ENCODE peak calls at places on chromosomes 6 and 20, in seven cellular contexts. I, Q, T, B, H, N and E are unnamed samples.

GRCh38 chr6:111552999-111553398 is 52.7 kb downstream of the TRAF3IP2 start:
- DNase-seq in I (no peak), Q (no peak), T (no peak), B (peak; percentile 51), H (no peak), N (no peak), E (no peak)

GRCh38 chr6:7532232-7532631 is 9.2 kb upstream of the DSP start:
- DNase-seq in I (peak; percentile 86), Q (peak; percentile 64), T (no peak), B (peak; percentile 35), H (no peak), N (peak; percentile 70), E (no peak)

GRCh38 chr20:58984691-58985090 is 3.6 kb downstream of the NELFCD start:
- DNase-seq in I (no peak), Q (no peak), T (no peak), B (no peak), H (peak; percentile 9), N (no peak), E (no peak)

GRCh38 chr6:124197148-124197547 is 393.5 kb downstream of the NKAIN2 start:
- DNase-seq in I (no peak), Q (no peak), T (no peak), B (peak; percentile 43), H (no peak), N (no peak), E (no peak)

GRCh38 chr6:140816696-140817095 is 1316.0 kb upstream of the GJE1 start:
- DNase-seq in I (no peak), Q (no peak), T (no peak), B (peak; percentile 22), H (no peak), N (no peak), E (no peak)

GRCh38 chr6:39092124-39092523 is 22.9 kb downstream of the SAYSD1 start:
- DNase-seq in I (no peak), Q (no peak), T (no peak), B (peak; percentile 86), H (no peak), N (no peak), E (no peak)

GRCh38 chr6:50145125-50145524 is 95.4 kb upstream of the DEFB112 start:
- DNase-seq in I (no peak), Q (no peak), T (no peak), B (peak; percentile 15), H (no peak), N (no peak), E (peak; percentile 6)

GRCh38 chr6:5433324-5433723 is 172.0 kb downstream of the FARS2 start:
- DNase-seq in I (no peak), Q (no peak), T (no peak), B (no peak), H (no peak), N (no peak), E (no peak)

GRCh38 chr6:163291622-163292021 is 122.9 kb upstream of the QKI start:
- DNase-seq in I (no peak), Q (no peak), T (peak; percentile 84), B (no peak), H (no peak), N (no peak), E (no peak)

GRCh38 chr20:22684072-22684762 is 99.8 kb upstream of the FOXA2 start:
- DNase-seq in I (peak; percentile 54), Q (peak; percentile 86), T (peak; percentile 36), B (peak; percentile 86), H (peak; percentile 66), N (no peak), E (peak; percentile 41)

GRCh38 chr6:137261393-137262154 is 42.4 kb upstream of the IFNGR1 start:
- DNase-seq in I (peak; percentile 69), Q (peak; percentile 30), T (peak; percentile 48), B (no peak), H (no peak), N (no peak), E (no peak)

GRCh38 chr6:117174835-117175360 is 90.5 kb upstream of the VGLL2 start:
- DNase-seq in I (peak; percentile 86), Q (no peak), T (no peak), B (no peak), H (no peak), N (no peak), E (no peak)

GRCh38 chr6:155436981-155437749 is 18.5 kb downstream of the NOX3 start:
- DNase-seq in I (no peak), Q (no peak), T (no peak), B (no peak), H (no peak), N (no peak), E (no peak)

GRCh38 chr20:3927486-3928291 is 38.5 kb downstream of the PANK2 start:
- DNase-seq in I (no peak), Q (peak; percentile 19), T (no peak), B (peak; percentile 64), H (no peak), N (peak; percentile 73), E (no peak)

GRCh38 chr6:10434235-10434634 is 19.4 kb upstream of the TFAP2A start:
- DNase-seq in I (peak; percentile 86), Q (no peak), T (peak; percentile 62), B (peak; percentile 54), H (no peak), N (no peak), E (peak; percentile 11)

GRCh38 chr6:164396071-164397047 is 913.0 kb downstream of the C6orf118 start:
- DNase-seq in I (no peak), Q (no peak), T (peak; percentile 28), B (no peak), H (no peak), N (no peak), E (no peak)
- H3K4me3 ChIP-seq in I (no peak overlapping the region), Q (no peak overlapping the region), T (no peak overlapping the region), B (no peak overlapping the region), H (peak overlapping the region; percentile 51), N (peak overlapping the region; percentile 12), E (no peak overlapping the region)

GRCh38 chr20:18058661-18059467 is 1.1 kb upstream of the OVOL2 start:
- DNase-seq in I (peak; percentile 32), Q (peak; percentile 47), T (no peak), B (peak; percentile 81), H (no peak), N (peak; percentile 74), E (no peak)

GRCh38 chr20:18056174-18057105 is 1.3 kb downstream of the OVOL2 start:
- DNase-seq in I (peak; percentile 8), Q (peak; percentile 57), T (peak; percentile 1), B (peak; percentile 53), H (no peak), N (peak; percentile 76), E (no peak)

GRCh38 chr20:18057994-18058349 is 256 bp upstream of the OVOL2 start:
- DNase-seq in I (no peak), Q (no peak), T (no peak), B (no peak), H (no peak), N (no peak), E (no peak)

GRCh38 chr20:18055261-18055660 is 2.5 kb downstream of the OVOL2 start:
- DNase-seq in I (no peak), Q (no peak), T (no peak), B (peak; percentile 82), H (no peak), N (no peak), E (no peak)

DNA sequence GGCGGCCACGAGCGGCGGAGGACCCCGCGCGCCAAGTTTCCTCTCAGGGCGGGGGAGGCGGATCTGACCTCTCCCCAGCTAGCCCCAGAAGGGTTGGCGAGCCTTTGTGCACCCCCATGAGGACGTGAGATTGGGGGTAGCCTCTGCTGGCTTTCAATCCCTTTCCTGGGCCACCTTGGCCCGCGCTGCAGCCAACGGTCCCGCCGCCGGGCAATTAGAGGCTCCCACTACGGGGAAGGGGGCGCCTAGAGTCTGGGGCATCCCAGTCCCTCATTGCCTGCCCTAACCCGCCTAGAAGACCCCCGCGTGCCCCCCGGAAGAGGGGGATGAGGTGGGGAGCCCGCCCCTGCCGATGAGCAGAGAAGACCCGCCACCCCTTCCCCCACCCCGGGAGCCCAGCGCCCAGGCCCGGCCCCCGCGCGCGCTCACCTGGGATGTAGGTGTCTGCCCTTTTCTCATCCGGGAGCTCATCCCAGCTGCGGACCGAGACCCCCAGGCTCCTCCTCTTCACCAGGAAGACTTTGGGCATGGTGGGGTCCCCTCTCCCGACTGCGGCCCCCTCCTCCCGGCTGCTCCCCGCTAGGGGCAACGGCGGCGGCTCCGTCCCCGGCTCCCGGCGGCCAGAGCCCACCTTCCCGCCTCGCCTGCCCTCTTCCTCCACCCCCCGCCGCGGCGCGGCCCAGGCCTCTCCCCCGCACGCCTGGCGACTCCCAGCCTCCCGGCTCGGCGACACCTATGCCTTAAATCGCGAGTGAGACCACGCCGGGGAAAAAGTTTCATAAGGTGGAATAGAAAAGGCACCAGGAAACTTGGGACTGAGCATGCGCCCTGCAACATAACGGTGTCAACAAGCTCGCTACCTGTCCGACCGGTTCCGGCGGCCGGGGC is at the start of gene OVOL2:
- DNase-seq in I (peak; percentile 82), Q (peak; percentile 88), T (no peak), B (peak; percentile 91), H (no peak), N (peak; percentile 94), E (no peak)
- H3K4me3 ChIP-seq in I (peak within 1 kb of the TSS; percentile 58), Q (peak within 1 kb of the TSS; percentile 52), T (no peak within 1 kb of the TSS), B (peak within 1 kb of the TSS; percentile 66), H (peak within 1 kb of the TSS; percentile 45), N (peak within 1 kb of the TSS; percentile 54), E (no peak within 1 kb of the TSS)

GRCh38 chr6:108999428-108999827 is 95.2 kb downstream of the SESN1 start:
- DNase-seq in I (no peak), Q (no peak), T (no peak), B (no peak), H (no peak), N (no peak), E (no peak)

GRCh38 chr6:109001554-109001953 is 93.1 kb downstream of the SESN1 start:
- DNase-seq in I (no peak), Q (no peak), T (no peak), B (no peak), H (no peak), N (no peak), E (no peak)

GRCh38 chr6:109002882-109003281 is 91.8 kb downstream of the SESN1 start:
- DNase-seq in I (no peak), Q (no peak), T (no peak), B (no peak), H (no peak), N (no peak), E (no peak)

GRCh38 chr6:109000289-109000688 is 94.4 kb downstream of the SESN1 start:
- DNase-seq in I (no peak), Q (no peak), T (no peak), B (no peak), H (no peak), N (no peak), E (no peak)

DNA sequence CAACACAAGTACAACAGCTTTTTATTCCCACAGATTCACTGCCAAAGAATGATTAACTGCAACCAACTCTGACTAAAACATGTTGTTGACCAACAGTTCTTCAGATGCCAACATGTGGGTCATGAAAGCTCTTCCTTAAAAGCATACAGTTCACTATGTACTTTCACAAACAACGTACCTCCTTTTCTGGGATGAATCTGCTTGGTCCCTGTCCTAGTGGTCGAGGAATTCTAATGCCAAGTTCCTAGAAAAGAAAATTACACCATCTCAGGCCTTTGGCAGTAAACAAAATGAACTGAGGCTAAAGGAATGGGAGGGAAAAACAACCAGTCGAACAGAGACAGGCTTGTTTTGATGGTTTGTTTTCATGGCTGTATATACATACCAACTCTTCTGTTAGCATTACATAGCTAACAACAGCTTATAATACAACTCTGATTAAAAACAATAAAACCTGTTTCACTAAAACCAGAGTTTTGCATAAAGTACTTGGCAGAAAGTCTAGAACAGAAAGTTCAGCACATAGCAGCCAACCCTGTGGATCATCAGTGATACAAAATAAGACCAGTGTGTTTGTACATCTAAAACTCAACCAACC is 92.4 kb downstream of the SESN1 start:
- DNase-seq in I (peak; percentile 64), Q (peak; percentile 40), T (peak; percentile 23), B (no peak), H (no peak), N (no peak), E (no peak)
- H3K4me3 ChIP-seq in I (no peak overlapping the region), Q (no peak overlapping the region), T (no peak overlapping the region), B (no peak overlapping the region), H (peak overlapping the region; percentile 8), N (no peak overlapping the region), E (no peak overlapping the region)

GRCh38 chr20:62366370-62367135 is 559 bp downstream of the LAMA5 start:
- DNase-seq in I (no peak), Q (peak; percentile 83), T (no peak), B (peak; percentile 91), H (peak; percentile 51), N (peak; percentile 85), E (no peak)
- H3K4me3 ChIP-seq in I (peak overlapping the region; percentile 76), Q (peak overlapping the region; percentile 99), T (peak overlapping the region; percentile 65), B (peak overlapping the region; percentile 70), H (peak overlapping the region; percentile 87), N (peak overlapping the region; percentile 69), E (no peak overlapping the region)